ENCODE peak calls at places on chromosomes 16 and 17, in six cellular contexts. One of them, this sample, is unnamed.

GRCh38 chr16:68367034-68367433 is 56.2 kb downstream of the PRMT7 start:
- DNase-seq in lung: no peak
- DNase-seq in heart left ventricle: no peak
- DNase-seq in progenitor cell of endocrine pancreas: no peak
- DNase-seq in B cell: no peak
- DNase-seq in PC-3: peak; percentile 35
- DNase-seq in this sample: no peak

GRCh38 chr17:8256691-8257090 is 7.6 kb downstream of the PFAS start:
- DNase-seq in lung: no peak
- DNase-seq in progenitor cell of endocrine pancreas: no peak
- DNase-seq in B cell: no peak
- DNase-seq in heart left ventricle: no peak
- DNase-seq in PC-3: no peak
- DNase-seq in this sample: no peak

GRCh38 chr17:40451420-40451819 is 8.2 kb downstream of the IGFBP4 start:
- DNase-seq in lung: no peak
- DNase-seq in PC-3: no peak
- DNase-seq in progenitor cell of endocrine pancreas: no peak
- DNase-seq in B cell: no peak
- DNase-seq in heart left ventricle: peak; percentile 92
- DNase-seq in this sample: no peak

GRCh38 chr16:4920826-4921225 is 16.1 kb downstream of the PPL start:
- DNase-seq in lung: no peak
- DNase-seq in PC-3: no peak
- DNase-seq in heart left ventricle: no peak
- DNase-seq in B cell: no peak
- DNase-seq in progenitor cell of endocrine pancreas: no peak
- DNase-seq in this sample: no peak

GRCh38 chr17:42459256-42459982 is 741 bp downstream of the ATP6V0A1 start:
- DNase-seq in progenitor cell of endocrine pancreas: no peak
- DNase-seq in B cell: no peak
- DNase-seq in PC-3: no peak
- DNase-seq in lung: no peak
- DNase-seq in heart left ventricle: peak; percentile 38
- DNase-seq in this sample: no peak

GRCh38 chr17:83156408-83156807 is 77.0 kb downstream of the METRNL start:
- DNase-seq in PC-3: no peak
- DNase-seq in B cell: no peak
- DNase-seq in lung: no peak
- DNase-seq in progenitor cell of endocrine pancreas: no peak
- DNase-seq in heart left ventricle: no peak
- DNase-seq in this sample: peak; percentile 13

GRCh38 chr17:10815318-10815717 is 11.4 kb upstream of the TMEM238L start:
- DNase-seq in heart left ventricle: no peak
- DNase-seq in PC-3: no peak
- DNase-seq in progenitor cell of endocrine pancreas: no peak
- DNase-seq in B cell: no peak
- DNase-seq in lung: no peak
- DNase-seq in this sample: no peak

GRCh38 chr16:57676624-57677085 is 8.5 kb downstream of the ADGRG3 start:
- DNase-seq in heart left ventricle: peak; percentile 2
- DNase-seq in progenitor cell of endocrine pancreas: no peak
- DNase-seq in B cell: no peak
- DNase-seq in PC-3: peak; percentile 13
- DNase-seq in lung: no peak
- DNase-seq in this sample: no peak

GRCh38 chr17:40307001-40307690 is 1.8 kb upstream of the RARA start:
- DNase-seq in progenitor cell of endocrine pancreas: no peak
- DNase-seq in lung: no peak
- DNase-seq in B cell: no peak
- DNase-seq in heart left ventricle: no peak
- DNase-seq in PC-3: no peak
- DNase-seq in this sample: peak; percentile 70

GRCh38 chr17:979539-980405 is at the start of gene NXN:
- DNase-seq in lung: peak; percentile 87
- DNase-seq in progenitor cell of endocrine pancreas: peak; percentile 91
- DNase-seq in heart left ventricle: peak; percentile 87
- DNase-seq in B cell: peak; percentile 99
- DNase-seq in PC-3: peak; percentile 51
- DNase-seq in this sample: peak; percentile 95

GRCh38 chr17:80279895-80280294 is 19.2 kb downstream of the RNF213 start:
- DNase-seq in PC-3: no peak
- DNase-seq in progenitor cell of endocrine pancreas: no peak
- DNase-seq in heart left ventricle: peak; percentile 84
- DNase-seq in lung: no peak
- DNase-seq in B cell: no peak
- DNase-seq in this sample: no peak

GRCh38 chr16:66921758-66922450 is 3.2 kb upstream of the CDH16 start:
- DNase-seq in lung: no peak
- DNase-seq in PC-3: no peak
- DNase-seq in heart left ventricle: peak; percentile 51
- DNase-seq in B cell: no peak
- DNase-seq in progenitor cell of endocrine pancreas: no peak
- DNase-seq in this sample: no peak

GRCh38 chr17:14337596-14338079 is 36.8 kb downstream of the HS3ST3B1 start:
- DNase-seq in B cell: no peak
- DNase-seq in lung: no peak
- DNase-seq in progenitor cell of endocrine pancreas: no peak
- DNase-seq in PC-3: no peak
- DNase-seq in heart left ventricle: no peak
- DNase-seq in this sample: no peak

GRCh38 chr16:8739989-8740704 is 57.3 kb downstream of the TMEM186 start:
- DNase-seq in lung: no peak
- DNase-seq in heart left ventricle: no peak
- DNase-seq in PC-3: no peak
- DNase-seq in B cell: no peak
- DNase-seq in progenitor cell of endocrine pancreas: no peak
- DNase-seq in this sample: no peak

GRCh38 chr16:8736123-8736680 is 61.2 kb downstream of the TMEM186 start:
- DNase-seq in progenitor cell of endocrine pancreas: no peak
- DNase-seq in lung: no peak
- DNase-seq in heart left ventricle: no peak
- DNase-seq in PC-3: no peak
- DNase-seq in B cell: no peak
- DNase-seq in this sample: no peak

GRCh38 chr16:8741636-8742427 is 55.6 kb downstream of the TMEM186 start:
- DNase-seq in B cell: no peak
- DNase-seq in heart left ventricle: no peak
- DNase-seq in progenitor cell of endocrine pancreas: no peak
- DNase-seq in PC-3: no peak
- DNase-seq in lung: no peak
- DNase-seq in this sample: no peak

GRCh38 chr16:8740775-8741355 is 56.6 kb downstream of the TMEM186 start:
- DNase-seq in PC-3: no peak
- DNase-seq in lung: no peak
- DNase-seq in heart left ventricle: no peak
- DNase-seq in progenitor cell of endocrine pancreas: no peak
- DNase-seq in B cell: no peak
- DNase-seq in this sample: no peak

DNA sequence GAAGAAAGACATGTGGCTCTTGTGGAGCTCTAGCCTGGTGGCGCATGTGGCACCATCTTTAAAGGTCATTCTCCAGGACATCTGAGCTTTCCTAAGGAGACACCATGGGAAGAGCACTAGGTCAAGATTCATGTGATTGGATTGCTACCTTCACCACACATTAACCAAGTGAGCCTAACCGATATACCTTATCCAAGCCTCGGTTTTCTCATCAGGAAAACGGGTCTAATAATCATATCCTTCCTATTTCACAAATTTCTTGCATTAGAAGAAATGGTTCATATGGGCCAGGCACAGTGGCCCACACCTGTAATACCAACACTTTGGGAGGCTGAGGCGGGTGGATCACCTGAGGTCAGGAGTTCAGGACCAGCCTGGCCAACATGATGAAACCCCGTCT is 58.3 kb downstream of the TMEM186 start:
- DNase-seq in progenitor cell of endocrine pancreas: no peak
- DNase-seq in heart left ventricle: no peak
- DNase-seq in lung: no peak
- DNase-seq in B cell: no peak
- DNase-seq in PC-3: no peak
- DNase-seq in this sample: no peak
- TF ChIP-seq CTCF in progenitor cell of endocrine pancreas: no peak
- TF ChIP-seq CTCF in heart left ventricle: no peak
- TF ChIP-seq CTCF in lung: no peak
- TF ChIP-seq CTCF in B cell: no peak
- TF ChIP-seq CTCF in PC-3: no peak
- TF ChIP-seq CTCF in this sample: no peak

DNA sequence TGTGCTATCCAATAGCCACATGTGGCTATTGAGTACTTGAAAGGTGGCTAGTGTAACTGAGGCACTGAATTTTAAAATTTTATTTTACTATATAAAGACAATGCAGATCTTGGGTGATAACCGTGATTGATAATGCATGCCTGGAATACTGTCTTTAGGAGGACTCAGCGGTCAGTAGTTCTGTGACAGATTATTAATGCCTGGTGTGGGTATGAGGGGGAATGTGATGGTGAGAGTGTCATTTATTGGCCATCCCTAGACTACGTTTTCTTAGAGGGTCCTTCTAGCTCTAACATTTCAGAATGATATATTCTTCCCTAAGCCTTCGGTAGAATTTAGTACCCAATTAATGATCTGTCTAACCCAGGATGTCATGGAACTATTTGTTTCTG is 157.6 kb downstream of the CPPED1 start:
- DNase-seq in B cell: no peak
- DNase-seq in heart left ventricle: no peak
- DNase-seq in PC-3: no peak
- DNase-seq in progenitor cell of endocrine pancreas: no peak
- DNase-seq in lung: no peak
- DNase-seq in this sample: no peak
- TF ChIP-seq CTCF in B cell: no peak
- TF ChIP-seq CTCF in heart left ventricle: no peak
- TF ChIP-seq CTCF in PC-3: no peak
- TF ChIP-seq CTCF in progenitor cell of endocrine pancreas: no peak
- TF ChIP-seq CTCF in lung: no peak
- TF ChIP-seq CTCF in this sample: no peak

DNA sequence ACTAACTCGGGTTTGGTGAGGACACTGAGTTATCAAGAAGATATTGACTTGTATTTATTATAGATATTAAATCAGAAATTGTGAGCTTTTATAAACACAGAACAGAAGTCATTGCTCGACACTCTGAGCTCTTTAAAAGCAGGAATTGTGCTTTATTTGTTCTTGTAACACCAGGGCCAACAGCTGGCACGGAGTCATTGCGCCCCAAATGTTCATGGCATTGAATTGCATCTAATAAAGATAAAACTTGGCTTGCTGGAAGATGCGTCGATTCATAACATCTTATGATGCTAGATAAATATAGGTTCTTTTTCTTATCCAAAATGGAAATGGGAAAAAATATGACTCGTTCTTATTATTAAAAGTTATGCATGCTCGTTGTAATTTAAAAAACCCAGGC is 11.8 kb upstream of the MLYCD start:
- DNase-seq in progenitor cell of endocrine pancreas: no peak
- DNase-seq in PC-3: peak; percentile 49
- DNase-seq in B cell: no peak
- DNase-seq in heart left ventricle: no peak
- DNase-seq in lung: no peak
- DNase-seq in this sample: no peak
- TF ChIP-seq CTCF in progenitor cell of endocrine pancreas: peak; percentile 34
- TF ChIP-seq CTCF in PC-3: peak; percentile 68
- TF ChIP-seq CTCF in B cell: no peak
- TF ChIP-seq CTCF in heart left ventricle: no peak
- TF ChIP-seq CTCF in lung: no peak
- TF ChIP-seq CTCF in this sample: peak; percentile 58

DNA sequence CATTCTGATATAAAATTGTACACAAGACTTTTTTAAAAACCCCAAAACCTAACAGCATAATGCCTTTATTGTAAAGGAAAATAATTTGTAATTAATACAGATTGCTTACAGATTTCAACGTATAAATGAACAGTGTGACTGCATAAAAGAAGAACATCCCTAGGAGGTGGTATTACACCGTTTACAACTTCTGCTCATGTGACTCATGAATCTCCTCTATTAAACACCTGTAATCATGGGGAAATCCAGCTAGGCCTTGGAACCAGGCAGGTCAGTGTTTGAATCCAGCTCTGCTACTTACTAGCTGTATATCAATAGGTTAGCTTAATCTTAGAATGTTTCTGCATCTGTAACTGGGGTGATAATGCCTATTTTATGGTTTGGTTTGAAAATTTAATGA is 15.2 kb downstream of the RABEP1 start:
- DNase-seq in B cell: no peak
- DNase-seq in progenitor cell of endocrine pancreas: no peak
- DNase-seq in heart left ventricle: no peak
- DNase-seq in lung: no peak
- DNase-seq in PC-3: no peak
- DNase-seq in this sample: no peak
- TF ChIP-seq CTCF in B cell: no peak
- TF ChIP-seq CTCF in progenitor cell of endocrine pancreas: no peak
- TF ChIP-seq CTCF in heart left ventricle: no peak
- TF ChIP-seq CTCF in lung: no peak
- TF ChIP-seq CTCF in PC-3: peak; percentile 18
- TF ChIP-seq CTCF in this sample: no peak